ENCODE peak calls at places on chromosome 10, in four cellular contexts. B, C, R and Z are unnamed samples. For H3K4me1, the result is how much of the 10 kb centered on the place peaks cover.

GRCh38 chr10:43074827-43075611 is 1.9 kb upstream of the RET start:
- DNase-seq in B (no peak), C (no peak), R (peak), Z (no peak)

GRCh38 chr10:84343831-84344230 is 15.4 kb downstream of the CCSER2 start:
- DNase-seq in B (no peak), C (no peak), R (no peak), Z (no peak)

GRCh38 chr10:90398551-90398950 is 459.3 kb downstream of the HTR7 start:
- DNase-seq in B (no peak), C (no peak), R (no peak), Z (no peak)

GRCh38 chr10:79342295-79342761 is 4.9 kb upstream of the PPIF start:
- DNase-seq in B (no peak), C (no peak), R (no peak), Z (peak)

GRCh38 chr10:132703305-132704007 is 82.5 kb downstream of the NKX6-2 start:
- DNase-seq in B (no peak), C (peak), R (peak), Z (no peak)

GRCh38 chr10:130339091-130339490 is 202.9 kb downstream of the GLRX3 start:
- DNase-seq in B (no peak), C (no peak), R (no peak), Z (no peak)

GRCh38 chr10:116984202-116984993 is 20.6 kb downstream of the SHTN1 start:
- DNase-seq in B (no peak), C (no peak), R (no peak), Z (no peak)

GRCh38 chr10:96249264-96249663 is 22.1 kb downstream of the BLNK start:
- DNase-seq in B (no peak), C (no peak), R (no peak), Z (no peak)

GRCh38 chr10:93383562-93383981 is 98.6 kb downstream of the MYOF start:
- DNase-seq in B (no peak), C (no peak), R (no peak), Z (no peak)

GRCh38 chr10:33143160-33143728 is 185.2 kb upstream of the ITGB1 start:
- DNase-seq in B (peak), C (no peak), R (no peak), Z (no peak)

GRCh38 chr10:128373071-128373749 is 247.0 kb upstream of the MKI67 start:
- DNase-seq in B (no peak), C (no peak), R (no peak), Z (no peak)

GRCh38 chr10:31124852-31125251 is 93.2 kb upstream of the ZNF438 start:
- DNase-seq in B (no peak), C (no peak), R (no peak), Z (no peak)

GRCh38 chr10:8852546-8852945 is 798.1 kb downstream of the GATA3 start:
- DNase-seq in B (no peak), C (no peak), R (no peak), Z (no peak)

GRCh38 chr10:4790922-4791321 is 35.1 kb upstream of the AKR1E2 start:
- DNase-seq in B (no peak), C (no peak), R (no peak), Z (no peak)

GRCh38 chr10:132774905-132775863 is 10.8 kb downstream of the NKX6-2 start:
- DNase-seq in B (peak), C (peak), R (no peak), Z (no peak)

GRCh38 chr10:49605939-49606509 is 4.1 kb upstream of the SLC18A3 start:
- DNase-seq in B (no peak), C (no peak), R (no peak), Z (no peak)

GRCh38 chr10:77618117-77618516 is 19.5 kb downstream of the KCNMA1 start:
- DNase-seq in B (no peak), C (no peak), R (no peak), Z (no peak)

GRCh38 chr10:63675171-63675570 is 154.0 kb downstream of the REEP3 start:
- DNase-seq in B (no peak), C (no peak), R (no peak), Z (no peak)

GRCh38 chr10:73768881-73769280 is 13.0 kb upstream of the CHCHD1 start:
- DNase-seq in B (peak), C (no peak), R (no peak), Z (no peak)
- TF ChIP-seq CTCF in B (no peak), C (peak), R (no peak), Z (no peak)

GRCh38 chr10:61902448-61903183 is 1.1 kb downstream of the ARID5B start:
- DNase-seq in B (peak), C (no peak), R (no peak), Z (peak)
- H3K4me1 ChIP-seq in B (under half), C (under half), R (under half), Z (under half)

GRCh38 chr10:97601268-97602215 is 12.0 kb downstream of the C10orf62 start:
- DNase-seq in B (no peak), C (no peak), R (peak), Z (no peak)

GRCh38 chr10:97612386-97612785 is 20.9 kb downstream of the MORN4 start:
- DNase-seq in B (peak), C (no peak), R (no peak), Z (no peak)

GRCh38 chr10:97608991-97609561 is 19.6 kb downstream of the C10orf62 start:
- DNase-seq in B (no peak), C (no peak), R (peak), Z (no peak)

GRCh38 chr10:97611473-97611872 is 21.8 kb downstream of the MORN4 start:
- DNase-seq in B (no peak), C (no peak), R (no peak), Z (no peak)

GRCh38 chr10:97607076-97607635 is 17.6 kb downstream of the C10orf62 start:
- DNase-seq in B (no peak), C (no peak), R (no peak), Z (no peak)
- H3K4me3 ChIP-seq in B (no peak), C (no peak), R (no peak), Z (no peak)

DNA sequence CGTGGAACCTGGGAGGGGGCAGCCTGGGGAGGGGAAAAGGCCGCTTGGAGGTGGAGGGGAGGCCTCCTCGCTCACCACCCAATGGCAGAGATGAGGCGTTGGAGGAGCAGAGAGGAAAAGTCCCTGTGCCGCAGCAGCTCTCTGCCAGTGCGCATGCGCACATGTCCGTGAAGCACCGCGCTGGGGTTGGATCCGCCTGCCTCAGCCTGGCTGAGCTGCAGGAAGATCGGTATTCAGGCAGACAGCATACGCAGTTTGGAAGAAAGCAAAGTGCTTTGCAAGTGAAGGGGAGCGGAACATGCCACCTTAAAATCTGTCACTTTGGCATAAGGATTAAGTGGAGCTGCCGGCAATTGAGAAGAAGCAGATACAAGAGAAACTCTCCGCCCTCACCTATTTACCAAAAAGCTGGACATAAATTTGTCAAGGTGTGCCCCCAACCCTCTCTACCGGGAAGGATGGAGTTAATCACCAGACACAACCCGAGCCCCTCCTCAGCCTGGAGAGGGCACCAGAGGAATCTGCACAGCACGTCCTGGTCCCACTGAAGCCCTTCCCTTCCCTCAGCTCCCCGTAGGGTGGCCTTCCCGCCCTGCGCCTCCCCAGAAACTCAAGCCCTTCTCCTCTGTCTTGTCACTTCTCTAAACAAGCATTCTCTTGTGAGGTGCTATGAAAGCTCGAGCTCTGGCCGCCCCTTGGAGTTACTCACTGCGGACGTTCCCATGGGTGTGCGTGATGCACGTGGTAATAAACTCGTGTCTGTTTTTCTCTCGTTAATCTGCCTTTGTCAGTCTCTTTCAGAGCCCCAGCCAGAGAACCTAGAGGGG is 32.2 kb upstream of the TMEM72 start:
- DNase-seq in B (peak), C (peak), R (peak), Z (peak)
- TF ChIP-seq CTCF in B (peak), C (no peak), R (no peak), Z (no peak)

GRCh38 chr10:74910604-74911355 is 84.4 kb downstream of the KAT6B start:
- DNase-seq in B (no peak), C (no peak), R (no peak), Z (no peak)

GRCh38 chr10:74916283-74916682 is 89.9 kb downstream of the KAT6B start:
- DNase-seq in B (no peak), C (no peak), R (no peak), Z (no peak)

GRCh38 chr10:74912674-74913073 is 86.3 kb downstream of the KAT6B start:
- DNase-seq in B (no peak), C (no peak), R (no peak), Z (no peak)

GRCh38 chr10:74912182-74912581 is 85.8 kb downstream of the KAT6B start:
- DNase-seq in B (no peak), C (no peak), R (no peak), Z (no peak)

DNA sequence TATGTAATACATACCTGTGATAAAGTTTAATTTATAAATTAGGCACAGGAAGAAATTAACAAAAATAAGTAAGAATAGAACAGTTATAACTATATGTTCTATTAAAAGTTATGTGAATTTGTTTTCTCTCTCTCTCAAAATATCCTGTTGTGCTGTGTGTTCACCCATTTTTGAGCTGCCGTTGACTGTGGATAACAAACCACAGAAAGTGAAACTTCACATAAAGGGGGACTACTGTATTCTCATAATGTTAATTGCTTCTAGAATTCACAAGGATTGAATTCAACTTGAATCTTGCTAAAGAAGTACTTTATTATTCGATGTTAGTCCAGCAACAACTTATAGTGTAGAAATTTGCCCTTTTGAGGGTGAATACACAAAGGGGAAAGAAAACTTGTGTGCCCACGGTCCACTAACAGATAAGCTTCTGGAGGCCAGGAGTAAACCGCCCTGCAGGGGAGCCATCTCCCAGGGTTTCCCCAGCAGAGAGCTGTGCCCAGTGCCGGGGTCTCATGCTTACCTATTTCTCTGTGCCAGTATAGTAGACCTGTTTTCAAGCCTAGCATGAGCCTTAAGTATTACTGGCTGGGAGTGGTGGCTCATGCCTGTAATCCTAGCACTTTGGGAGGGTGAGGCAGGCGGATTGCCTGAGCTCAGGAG is 87.1 kb downstream of the KAT6B start:
- DNase-seq in B (no peak), C (no peak), R (no peak), Z (no peak)
- H3K4me1 ChIP-seq in B (under half), C (under half), R (under half), Z (under half)

DNA sequence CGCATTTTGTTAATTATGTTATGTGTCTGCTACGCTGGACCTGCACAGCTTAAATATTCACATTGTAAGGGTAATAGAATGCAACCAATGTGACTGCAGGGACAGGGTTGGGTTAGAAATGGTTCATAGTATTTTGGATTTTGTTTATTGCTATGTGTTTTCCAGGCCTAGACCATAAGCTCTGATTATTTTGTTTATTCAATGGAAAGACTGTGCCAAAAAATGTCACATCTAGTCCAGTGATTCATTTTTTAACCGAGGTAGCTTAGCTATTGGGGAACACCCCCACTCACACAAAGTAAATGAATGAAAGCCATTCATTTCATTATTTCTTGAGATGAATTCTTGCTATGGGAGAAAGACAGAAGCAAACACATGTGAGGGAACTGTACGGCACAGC is 516.5 kb upstream of the ANKRD30A start:
- DNase-seq in B (no peak), C (no peak), R (no peak), Z (no peak)
- H3K4me3 ChIP-seq in B (no peak), C (no peak), R (no peak), Z (no peak)

GRCh38 chr10:1243486-1244182 is 187.4 kb downstream of the WDR37 start:
- DNase-seq in B (no peak), C (peak), R (no peak), Z (no peak)
- TF ChIP-seq CTCF in B (no peak), C (no peak), R (no peak), Z (no peak)

GRCh38 chr10:28544058-28544457 is 11.1 kb downstream of the WAC start:
- DNase-seq in B (no peak), C (no peak), R (no peak), Z (no peak)
- H3K4me1 ChIP-seq in B (under half), C (under half), R (under half), Z (under half)